ENCODE peak calls at places on chromosomes 13 and 19, in five cellular contexts. M is psoas muscle, V is cardiac muscle cell, L is endodermal cell, X is choroid plexus epithelial cell. I is an unnamed sample.

GRCh38 chr13:111519490-111520170 is 199.2 kb downstream of the TEX29 start:
- DNase-seq in M (no peak), V (no peak), L (no peak), X (no peak), I (no peak)

GRCh38 chr13:33087790-33088189 is 71.6 kb downstream of the KL start:
- DNase-seq in M (no peak), V (no peak), L (no peak), X (no peak), I (peak; percentile 21)

GRCh38 chr19:8635422-8635821 is 5.0 kb downstream of the NFILZ start:
- DNase-seq in M (no peak), V (no peak), L (no peak), X (no peak), I (no peak)

GRCh38 chr13:112583592-112584277 is 4.2 kb downstream of the TUBGCP3 start:
- DNase-seq in M (peak; percentile 32), V (no peak), L (no peak), X (no peak), I (no peak)

GRCh38 chr19:6489278-6490061 is 7.9 kb upstream of the DENND1C start:
- DNase-seq in M (no peak), V (no peak), L (no peak), X (no peak), I (no peak)

GRCh38 chr19:50520822-50521465 is 7.2 kb upstream of the ASPDH start:
- DNase-seq in M (no peak), V (no peak), L (no peak), X (no peak), I (no peak)

GRCh38 chr13:108195146-108195545 is 20.2 kb downstream of the LIG4 start:
- DNase-seq in M (no peak), V (no peak), L (no peak), X (peak; percentile 15), I (peak; percentile 24)

GRCh38 chr13:93824286-93824685 is 597.7 kb downstream of the GPC6 start:
- DNase-seq in M (no peak), V (no peak), L (no peak), X (peak; percentile 5), I (no peak)

GRCh38 chr13:24385902-24386301 is 76.5 kb downstream of the C1QTNF9 start:
- DNase-seq in M (no peak), V (no peak), L (no peak), X (no peak), I (no peak)

GRCh38 chr13:62360609-62361008 is 945.0 kb upstream of the PCDH20 start:
- DNase-seq in M (no peak), V (no peak), L (no peak), X (no peak), I (no peak)

GRCh38 chr19:34979819-34980640 is 16.0 kb upstream of the ZNF792 start:
- DNase-seq in M (no peak), V (no peak), L (no peak), X (no peak), I (no peak)

GRCh38 chr13:60167121-60167520 is 3.4 kb upstream of the DIAPH3 start:
- DNase-seq in M (no peak), V (no peak), L (no peak), X (no peak), I (no peak)

GRCh38 chr19:8238251-8238650 is 29.1 kb downstream of the CERS4 start:
- DNase-seq in M (no peak), V (peak; percentile 10), L (no peak), X (no peak), I (no peak)

GRCh38 chr13:47168086-47168485 is 271.2 kb upstream of the HTR2A start:
- DNase-seq in M (no peak), V (no peak), L (no peak), X (peak; percentile 83), I (peak; percentile 68)

GRCh38 chr19:13718733-13719132 is 45.6 kb upstream of the MRI1 start:
- DNase-seq in M (no peak), V (peak; percentile 60), L (peak; percentile 63), X (peak; percentile 48), I (peak; percentile 34)

GRCh38 chr13:97222934-97223710 is 989 bp downstream of the MBNL2 start:
- DNase-seq in M (no peak), V (no peak), L (no peak), X (no peak), I (no peak)

GRCh38 chr19:50890422-50891252 is 17.4 kb downstream of the KLK2 start:
- DNase-seq in M (no peak), V (no peak), L (no peak), X (no peak), I (no peak)

GRCh38 chr19:20315543-20315942 is 148.5 kb downstream of the ZNF486 start:
- DNase-seq in M (no peak), V (no peak), L (no peak), X (no peak), I (no peak)

GRCh38 chr19:8641908-8642547 is 11.6 kb downstream of the NFILZ start:
- DNase-seq in M (no peak), V (peak; percentile 33), L (no peak), X (peak; percentile 90), I (peak; percentile 80)

GRCh38 chr13:62320129-62320724 is 904.6 kb upstream of the PCDH20 start:
- DNase-seq in M (no peak), V (peak; percentile 65), L (no peak), X (peak; percentile 82), I (peak; percentile 76)

GRCh38 chr19:51114087-51114714 is 6.0 kb upstream of the CTU1 start:
- DNase-seq in M (no peak), V (no peak), L (no peak), X (no peak), I (no peak)

GRCh38 chr13:101450749-101451130 is 1.7 kb upstream of the ITGBL1 start:
- DNase-seq in M (no peak), V (no peak), L (no peak), X (no peak), I (no peak)

GRCh38 chr19:14428882-14429416 is 4.2 kb upstream of the PKN1 start:
- DNase-seq in M (no peak), V (no peak), L (no peak), X (no peak), I (no peak)

GRCh38 chr13:106612688-106613087 is 44.8 kb upstream of the ARGLU1 start:
- DNase-seq in M (peak; percentile 74), V (peak; percentile 53), L (no peak), X (peak; percentile 80), I (peak; percentile 82)

GRCh38 chr19:54415208-54415900 is at the start of gene TTYH1:
- DNase-seq in M (no peak), V (no peak), L (peak; percentile 84), X (no peak), I (no peak)

GRCh38 chr19:15317392-15318011 is 14.8 kb downstream of the BRD4 start:
- DNase-seq in M (no peak), V (no peak), L (no peak), X (peak; percentile 87), I (peak; percentile 49)

GRCh38 chr13:90428522-90429210 is 918.8 kb upstream of the MIR17HG start:
- DNase-seq in M (no peak), V (no peak), L (no peak), X (no peak), I (no peak)

GRCh38 chr13:39998166-39998565 is 342.7 kb downstream of the COG6 start:
- DNase-seq in M (no peak), V (no peak), L (no peak), X (no peak), I (no peak)

DNA sequence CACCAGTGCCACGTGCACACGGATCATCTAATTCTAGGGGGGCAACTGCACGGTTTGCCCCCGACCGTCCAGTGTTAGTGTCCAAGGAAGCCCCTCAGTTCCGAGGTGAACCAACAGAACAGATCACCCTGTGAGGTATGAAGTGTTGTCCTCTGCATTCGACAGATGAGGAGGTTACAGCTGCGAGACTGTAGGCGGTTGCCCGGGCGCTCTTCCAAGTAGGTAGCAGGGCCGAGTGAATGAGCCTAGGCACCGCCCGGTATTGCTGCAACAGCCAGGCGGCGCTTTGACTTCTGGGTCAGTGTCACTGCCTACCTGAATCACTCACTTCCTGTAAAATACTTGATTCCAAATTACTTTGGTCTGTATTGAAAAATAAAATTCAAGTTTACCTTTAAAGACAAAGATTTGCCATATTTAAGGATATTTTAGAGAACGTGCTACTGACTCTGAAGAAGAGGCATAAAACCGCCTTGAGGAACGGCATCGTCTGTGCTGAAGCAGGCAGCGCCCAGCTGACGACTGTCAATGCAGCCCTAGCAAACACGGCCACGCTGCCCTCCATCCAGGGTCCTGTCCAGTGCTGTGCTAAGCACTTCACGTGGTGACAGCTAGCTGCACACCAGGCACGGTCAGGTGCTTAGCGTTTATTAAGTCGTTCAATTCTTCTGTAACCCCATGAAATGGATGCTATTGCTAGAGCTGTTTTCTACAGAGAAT is 19.3 kb upstream of the RASA3 start:
- DNase-seq in M (peak; percentile 62), V (peak; percentile 32), L (peak; percentile 42), X (no peak), I (no peak)
- TF ChIP-seq CTCF in M (no peak), V (peak; percentile 21), L (no peak), X (no peak), I (no peak)

DNA sequence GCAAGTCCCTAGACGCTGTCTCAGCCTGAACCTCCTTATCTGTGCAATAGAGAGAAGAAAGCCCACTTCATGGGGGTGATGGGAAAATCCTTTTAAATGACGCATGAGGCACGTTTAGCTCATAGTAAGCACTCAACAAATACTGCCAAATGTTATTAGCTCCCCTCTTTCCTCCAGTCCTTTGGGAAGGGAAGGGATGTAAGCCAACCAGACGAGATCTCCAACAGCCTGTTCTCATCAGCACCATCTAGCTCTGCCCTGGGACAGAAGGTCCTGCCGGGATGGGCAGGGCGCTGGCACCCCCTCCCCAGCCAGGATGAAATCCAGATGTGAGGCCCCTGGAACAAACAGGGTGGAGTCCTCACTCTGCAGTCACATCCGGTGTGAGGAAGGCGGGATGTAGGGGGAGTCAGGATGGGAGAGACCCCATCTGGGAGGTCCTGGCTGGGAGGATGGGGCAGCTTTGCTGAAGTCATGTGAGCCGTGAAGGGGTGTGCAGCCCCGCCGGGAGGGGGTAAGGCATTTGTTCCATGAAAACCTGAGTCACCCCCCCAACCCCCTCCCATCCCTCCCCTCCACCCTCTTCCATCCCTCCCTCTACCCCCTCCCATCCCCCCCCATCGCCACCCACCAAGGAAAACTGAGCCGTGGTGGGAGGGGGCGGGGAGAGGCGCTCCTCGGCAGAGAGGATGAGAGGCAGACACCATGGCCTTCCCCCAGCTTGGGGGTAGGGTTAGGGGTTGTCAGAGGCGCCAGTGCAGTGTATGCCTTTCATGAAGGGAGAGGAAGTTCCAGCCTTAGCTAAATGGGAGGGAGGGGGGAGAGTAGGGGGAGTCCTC is 4.5 kb downstream of the S1PR2 start:
- DNase-seq in M (peak; percentile 83), V (no peak), L (no peak), X (peak; percentile 64), I (peak; percentile 95)
- H3K4me3 ChIP-seq in M (no peak overlapping the region), V (no peak overlapping the region), L (no peak overlapping the region), X (no peak overlapping the region), I (peak overlapping the region; percentile 29)

GRCh38 chr19:33821871-33822270 is 25.2 kb downstream of the KCTD15 start:
- DNase-seq in M (no peak), V (no peak), L (no peak), X (no peak), I (no peak)

GRCh38 chr19:33823341-33823740 is 26.7 kb downstream of the KCTD15 start:
- DNase-seq in M (no peak), V (no peak), L (peak; percentile 10), X (no peak), I (no peak)

GRCh38 chr19:33818426-33818825 is 21.8 kb downstream of the KCTD15 start:
- DNase-seq in M (no peak), V (no peak), L (peak; percentile 38), X (no peak), I (no peak)

GRCh38 chr19:33819496-33819874 is 22.8 kb downstream of the KCTD15 start:
- DNase-seq in M (no peak), V (no peak), L (no peak), X (no peak), I (no peak)

GRCh38 chr19:33819875-33820781 is 23.5 kb downstream of the KCTD15 start:
- DNase-seq in M (peak; percentile 82), V (peak; percentile 63), L (peak; percentile 88), X (peak; percentile 62), I (peak; percentile 88)
- TF ChIP-seq CTCF in M (no peak), V (no peak), L (no peak), X (no peak), I (no peak)

GRCh38 chr19:45492137-45492626 is 4.7 kb downstream of the RTN2 start:
- DNase-seq in M (no peak), V (no peak), L (no peak), X (no peak), I (no peak)
- H3K4me3 ChIP-seq in M (peak overlapping the region; percentile 79), V (peak overlapping the region; percentile 70), L (peak overlapping the region; percentile 82), X (peak overlapping the region; percentile 73), I (peak overlapping the region; percentile 66)